ENCODE peak calls at places on chromosomes 6 and 20, in eight cellular contexts. O is stomach; M is upper lobe of right lung; P is spleen; Y is CD8-positive, alpha-beta T cell; I is left lung; Z is fibroblast of lung; R is neural progenitor cell. C is an unnamed sample.
A peak's percentile ranks its signal among the peaks of the same experiment; 100 is the strongest.

GRCh38 chr6:82507112-82507511 is 143.5 kb downstream of the TPBG start:
- DNase-seq in Z (no peak), R (no peak), M (no peak), Y (no peak), P (no peak), I (no peak), O (no peak), C (no peak)

GRCh38 chr6:39821739-39822532 is 29.8 kb downstream of the DAAM2 start:
- DNase-seq in O (no peak), Z (peak; percentile 43), Y (no peak), P (no peak), R (no peak), M (no peak), I (no peak), C (no peak)

GRCh38 chr20:39812116-39812515 is 850.0 kb downstream of the DHX35 start:
- DNase-seq in P (no peak), M (no peak), Z (peak; percentile 8), R (no peak), I (no peak), O (no peak), Y (no peak), C (no peak)

GRCh38 chr6:44498436-44498835 is 110.9 kb downstream of the CDC5L start:
- DNase-seq in R (no peak), M (no peak), P (no peak), Z (no peak), Y (no peak), I (no peak), O (no peak), C (no peak)

GRCh38 chr6:53771780-53772624 is 22.8 kb upstream of the LRRC1 start:
- DNase-seq in Z (peak; percentile 51), R (no peak), P (no peak), O (no peak), M (no peak), Y (no peak), I (no peak), C (peak; percentile 14)

GRCh38 chr20:20720158-20720557 is 7.7 kb upstream of the RALGAPA2 start:
- DNase-seq in Y (no peak), Z (no peak), M (no peak), O (no peak), P (no peak), R (no peak), I (no peak), C (no peak)

GRCh38 chr20:6122111-6122872 is 538 bp downstream of the FERMT1 start:
- DNase-seq in R (peak; percentile 15), O (no peak), M (no peak), Y (no peak), P (no peak), Z (peak; percentile 63), I (no peak), C (peak; percentile 30)

GRCh38 chr6:39444479-39445019 is 122.0 kb upstream of the KCNK16 start:
- DNase-seq in M (no peak), O (no peak), P (no peak), Z (no peak), R (no peak), Y (no peak), I (no peak), C (no peak)

GRCh38 chr20:14049111-14049510 is 53.8 kb downstream of the MACROD2 start:
- DNase-seq in R (no peak), I (no peak), O (no peak), P (no peak), Z (no peak), M (no peak), Y (no peak), C (no peak)

GRCh38 chr20:61929561-61929960 is 136.1 kb downstream of the TAF4 start:
- DNase-seq in R (no peak), I (no peak), Y (no peak), Z (no peak), P (peak; percentile 64), M (peak; percentile 23), O (no peak), C (no peak)

GRCh38 chr6:34791164-34791841 is 580 bp upstream of the BLTP3A start:
- DNase-seq in P (peak; percentile 84), O (peak; percentile 51), Z (peak; percentile 29), M (peak; percentile 78), R (peak; percentile 62), I (peak; percentile 56), Y (peak; percentile 53), C (peak; percentile 72)

GRCh38 chr6:88914180-88914579 is 49.2 kb downstream of the RNGTT start:
- DNase-seq in R (no peak), Y (no peak), Z (peak; percentile 11), M (no peak), I (no peak), P (no peak), O (no peak), C (peak; percentile 54)

DNA sequence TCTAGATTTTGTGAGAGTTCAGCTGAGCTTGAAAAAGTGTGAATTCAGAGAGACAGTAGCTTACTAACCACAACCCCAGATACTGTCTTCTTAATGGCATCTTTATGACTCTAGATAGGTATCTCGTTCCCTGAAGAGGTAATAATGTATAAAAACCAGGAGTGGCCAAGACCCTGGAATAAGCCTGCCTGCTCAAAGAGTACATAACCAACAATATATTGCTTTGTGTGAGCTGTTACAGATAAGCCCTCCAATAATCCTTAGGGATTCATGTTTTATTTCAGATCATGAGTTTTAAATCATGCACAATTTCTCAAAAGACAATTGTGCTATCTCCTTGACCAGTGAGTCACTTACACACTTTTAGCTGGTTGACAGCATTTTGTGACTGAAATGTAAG is 327.8 kb upstream of the ADGRB3 start:
- DNase-seq in M (no peak), Z (no peak), R (no peak), O (no peak), P (no peak), Y (no peak), I (no peak), C (no peak)
- H3K4me3 ChIP-seq in M (no peak overlapping the region), Z (no peak overlapping the region), R (no peak overlapping the region), O (no peak overlapping the region), P (no peak overlapping the region), Y (no peak overlapping the region), I (no peak overlapping the region), C (no peak overlapping the region)

GRCh38 chr6:169858935-169859351 is 107.5 kb downstream of the ERMARD start:
- DNase-seq in Z (no peak), O (peak; percentile 23), Y (no peak), R (no peak), P (peak; percentile 64), I (no peak), M (no peak), C (no peak)

GRCh38 chr6:169861431-169862045 is 110.1 kb downstream of the ERMARD start:
- DNase-seq in R (no peak), M (no peak), O (peak; percentile 22), Y (no peak), Z (no peak), P (peak; percentile 38), I (no peak), C (no peak)

GRCh38 chr6:169859401-169859977 is 108.1 kb downstream of the ERMARD start:
- DNase-seq in P (peak; percentile 53), Z (no peak), R (no peak), Y (no peak), M (peak; percentile 42), O (no peak), I (no peak), C (no peak)

GRCh38 chr6:169858293-169858934 is 107.0 kb downstream of the ERMARD start:
- DNase-seq in R (no peak), M (peak; percentile 60), Y (no peak), O (peak; percentile 15), Z (no peak), P (peak; percentile 54), I (no peak), C (no peak)

GRCh38 chr6:169859978-169860703 is 108.7 kb downstream of the ERMARD start:
- DNase-seq in M (peak; percentile 46), P (peak; percentile 54), O (peak; percentile 24), Y (no peak), Z (no peak), R (no peak), I (no peak), C (no peak)
- H3K4me1 ChIP-seq in M (peaks cover 6% of the 10 kb centered on the region), P (peaks cover 11% of the 10 kb centered on the region), O (no peaks in the 10 kb centered on the region), Y (peaks cover 8% of the 10 kb centered on the region), Z (no peaks in the 10 kb centered on the region), R (no peaks in the 10 kb centered on the region), I (no peaks in the 10 kb centered on the region), C (no peaks in the 10 kb centered on the region)

GRCh38 chr6:20158691-20159090 is 53.6 kb downstream of the MBOAT1 start:
- DNase-seq in O (no peak), Y (no peak), Z (no peak), M (no peak), I (no peak), P (no peak), R (no peak), C (no peak)

GRCh38 chr6:20162515-20162914 is 49.8 kb downstream of the MBOAT1 start:
- DNase-seq in P (no peak), O (no peak), R (no peak), Z (no peak), M (no peak), I (no peak), Y (no peak), C (no peak)

GRCh38 chr6:20159098-20159497 is 53.2 kb downstream of the MBOAT1 start:
- DNase-seq in P (no peak), Y (no peak), M (no peak), O (no peak), I (no peak), Z (no peak), R (no peak), C (no peak)

GRCh38 chr6:20159781-20160540 is 52.3 kb downstream of the MBOAT1 start:
- DNase-seq in Z (no peak), O (no peak), I (peak; percentile 49), R (no peak), P (no peak), Y (no peak), M (no peak), C (peak; percentile 38)

DNA sequence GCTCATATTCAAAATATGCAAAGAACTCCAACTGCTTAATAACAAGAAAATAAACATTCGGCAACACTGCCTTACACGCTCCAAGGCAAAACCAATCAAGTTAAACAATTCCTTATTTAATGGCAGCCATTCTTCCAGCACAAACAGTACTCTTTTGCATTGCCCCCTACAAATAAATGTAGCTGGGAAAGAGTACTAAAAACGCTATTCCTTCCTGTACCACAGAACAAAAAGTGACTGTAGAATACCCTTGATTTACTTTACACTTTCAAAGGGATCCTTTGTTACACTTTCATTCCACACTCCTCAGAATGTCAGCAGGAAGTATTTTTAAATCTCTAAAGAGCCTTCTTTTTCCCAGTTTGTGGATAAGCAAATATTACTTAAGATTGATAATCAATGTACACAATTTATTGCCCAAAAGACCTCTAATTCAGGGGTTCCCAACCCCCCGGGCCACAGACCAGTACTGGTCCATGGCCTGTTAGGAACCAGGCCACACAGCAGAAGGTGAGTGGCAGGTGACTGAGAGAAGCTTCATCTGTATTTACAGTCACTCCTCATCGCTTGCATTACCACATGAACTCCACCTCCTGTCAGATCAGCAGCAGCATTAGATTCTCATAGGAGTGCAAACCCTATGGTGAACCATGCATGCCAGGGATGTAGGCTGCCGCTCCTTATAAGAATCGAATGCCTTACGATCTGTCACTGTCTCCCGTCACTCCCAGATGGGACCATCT is 51.6 kb downstream of the MBOAT1 start:
- DNase-seq in Z (no peak), I (no peak), M (no peak), O (no peak), P (no peak), R (no peak), Y (no peak), C (no peak)
- H3K4me3 ChIP-seq in Z (no peak overlapping the region), I (no peak overlapping the region), M (no peak overlapping the region), O (no peak overlapping the region), P (no peak overlapping the region), R (no peak overlapping the region), Y (no peak overlapping the region), C (no peak overlapping the region)

DNA sequence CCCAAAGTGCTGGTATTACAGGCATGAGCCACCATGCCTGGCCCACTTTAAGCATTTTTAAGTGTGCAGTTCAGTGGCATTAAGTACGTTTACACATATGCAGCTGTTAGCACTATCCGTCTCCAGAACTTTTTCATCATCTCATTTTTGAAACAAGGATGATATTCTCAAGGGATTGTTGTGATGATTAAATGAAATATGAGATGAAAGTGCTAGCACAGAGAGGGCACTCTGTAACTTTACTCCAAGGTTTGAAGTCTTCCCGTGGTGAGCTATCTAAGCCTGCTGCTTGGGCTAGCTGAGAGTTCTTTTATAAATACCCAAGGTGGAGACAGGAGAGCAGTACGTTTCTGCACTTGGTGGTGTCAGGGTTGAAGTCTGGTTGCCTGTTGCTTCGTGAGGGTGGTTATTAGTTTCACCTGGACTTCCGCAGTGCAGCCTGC is 6.6 kb downstream of the TM9SF4 start:
- DNase-seq in Y (no peak), P (no peak), I (no peak), R (no peak), O (no peak), M (no peak), Z (no peak), C (no peak)
- H3K4me1 ChIP-seq in Y (peaks cover 17% of the 10 kb centered on the region), P (peaks cover 69% of the 10 kb centered on the region), I (peaks cover 68% of the 10 kb centered on the region), R (peaks cover 14% of the 10 kb centered on the region), O (peaks cover 35% of the 10 kb centered on the region), M (peaks cover 30% of the 10 kb centered on the region), Z (no peaks in the 10 kb centered on the region), C (peaks cover 20% of the 10 kb centered on the region)